ENCODE peak calls at places on chromosomes 13 and 19, in five cellular contexts. J, E, Q, N and M are unnamed samples.

GRCh38 chr13:98963917-98964316 is 13.9 kb downstream of the DOCK9 start:
- DNase-seq in J (no peak), E (no peak), Q (no peak), N (no peak), M (no peak)

GRCh38 chr13:83880275-83881027 is 1.8 kb downstream of the SLITRK1 start:
- DNase-seq in J (no peak), E (no peak), Q (no peak), N (no peak), M (no peak)

GRCh38 chr13:99426426-99426825 is 74.8 kb upstream of the TM9SF2 start:
- DNase-seq in J (peak; percentile 3), E (no peak), Q (no peak), N (no peak), M (no peak)

GRCh38 chr13:90696656-90697055 is 650.8 kb upstream of the MIR17HG start:
- DNase-seq in J (peak; percentile 20), E (no peak), Q (no peak), N (no peak), M (no peak)

GRCh38 chr13:75415720-75416119 is 66.2 kb downstream of the TBC1D4 start:
- DNase-seq in J (peak; percentile 83), E (no peak), Q (no peak), N (peak; percentile 96), M (no peak)

GRCh38 chr19:34350161-34350561 is 14.8 kb upstream of the GPI start:
- DNase-seq in J (no peak), E (no peak), Q (peak; percentile 91), N (no peak), M (no peak)

GRCh38 chr19:4732680-4733114 is 9.1 kb upstream of the DPP9 start:
- DNase-seq in J (peak; percentile 74), E (no peak), Q (peak; percentile 57), N (peak; percentile 63), M (no peak)

GRCh38 chr19:9827325-9828238 is at the start of gene UBL5:
- DNase-seq in J (peak; percentile 82), E (peak; percentile 92), Q (peak; percentile 93), N (peak; percentile 84), M (peak; percentile 89)

GRCh38 chr13:31749929-31750328 is 10.6 kb downstream of the RXFP2 start:
- DNase-seq in J (peak; percentile 87), E (no peak), Q (no peak), N (peak; percentile 80), M (no peak)

GRCh38 chr13:59635591-59635990 is 528.1 kb downstream of the DIAPH3 start:
- DNase-seq in J (no peak), E (no peak), Q (no peak), N (no peak), M (no peak)

GRCh38 chr19:48899781-48900476 is at the start of gene NUCB1:
- DNase-seq in J (peak; percentile 100), E (peak; percentile 100), Q (peak; percentile 99), N (peak; percentile 99), M (peak; percentile 99)

GRCh38 chr13:52809310-52809769 is 39.1 kb downstream of the PCDH8 start:
- DNase-seq in J (peak; percentile 70), E (no peak), Q (no peak), N (peak; percentile 35), M (peak; percentile 70)

GRCh38 chr19:30857388-30857787 is 485.2 kb downstream of the ZNF536 start:
- DNase-seq in J (no peak), E (peak; percentile 37), Q (no peak), N (no peak), M (no peak)

GRCh38 chr13:80363890-80364503 is 23.1 kb upstream of the SPRY2 start:
- DNase-seq in J (peak; percentile 57), E (no peak), Q (no peak), N (peak; percentile 64), M (no peak)

GRCh38 chr19:30450101-30450500 is 77.9 kb downstream of the ZNF536 start:
- DNase-seq in J (peak; percentile 45), E (no peak), Q (no peak), N (peak; percentile 27), M (peak; percentile 64)

GRCh38 chr19:5093297-5093858 is 124.5 kb downstream of the KDM4B start:
- DNase-seq in J (peak; percentile 55), E (no peak), Q (no peak), N (no peak), M (peak; percentile 76)

GRCh38 chr19:52992109-52993004 is 21.4 kb upstream of the ERVV-1 start:
- DNase-seq in J (peak; percentile 23), E (peak; percentile 67), Q (peak; percentile 41), N (no peak), M (peak; percentile 18)

GRCh38 chr19:57063070-57063469 is 56.7 kb upstream of the USP29 start:
- DNase-seq in J (no peak), E (no peak), Q (no peak), N (no peak), M (no peak)

GRCh38 chr19:17409990-17410389 is 4.6 kb upstream of the BST2 start:
- DNase-seq in J (peak; percentile 29), E (no peak), Q (no peak), N (peak; percentile 72), M (no peak)

GRCh38 chr13:74204606-74205312 is 70.6 kb upstream of the KLF12 start:
- DNase-seq in J (no peak), E (no peak), Q (no peak), N (no peak), M (no peak)

GRCh38 chr19:15303105-15303780 is 29.1 kb downstream of the BRD4 start:
- DNase-seq in J (no peak), E (no peak), Q (no peak), N (peak; percentile 80), M (no peak)

GRCh38 chr19:45076851-45077730 is 813 bp upstream of the ZNF296 start:
- DNase-seq in J (no peak), E (no peak), Q (peak; percentile 34), N (no peak), M (no peak)

GRCh38 chr13:49627831-49628652 is at the start of gene ARL11:
- DNase-seq in J (no peak), E (peak; percentile 76), Q (no peak), N (no peak), M (peak; percentile 62)
- H3K4me1 ChIP-seq in J (peaks cover 17% of the 10 kb centered on the region), E (no peaks in the 10 kb centered on the region), Q (peaks cover 9% of the 10 kb centered on the region), N (no peaks in the 10 kb centered on the region), M (peaks cover 16% of the 10 kb centered on the region)

DNA sequence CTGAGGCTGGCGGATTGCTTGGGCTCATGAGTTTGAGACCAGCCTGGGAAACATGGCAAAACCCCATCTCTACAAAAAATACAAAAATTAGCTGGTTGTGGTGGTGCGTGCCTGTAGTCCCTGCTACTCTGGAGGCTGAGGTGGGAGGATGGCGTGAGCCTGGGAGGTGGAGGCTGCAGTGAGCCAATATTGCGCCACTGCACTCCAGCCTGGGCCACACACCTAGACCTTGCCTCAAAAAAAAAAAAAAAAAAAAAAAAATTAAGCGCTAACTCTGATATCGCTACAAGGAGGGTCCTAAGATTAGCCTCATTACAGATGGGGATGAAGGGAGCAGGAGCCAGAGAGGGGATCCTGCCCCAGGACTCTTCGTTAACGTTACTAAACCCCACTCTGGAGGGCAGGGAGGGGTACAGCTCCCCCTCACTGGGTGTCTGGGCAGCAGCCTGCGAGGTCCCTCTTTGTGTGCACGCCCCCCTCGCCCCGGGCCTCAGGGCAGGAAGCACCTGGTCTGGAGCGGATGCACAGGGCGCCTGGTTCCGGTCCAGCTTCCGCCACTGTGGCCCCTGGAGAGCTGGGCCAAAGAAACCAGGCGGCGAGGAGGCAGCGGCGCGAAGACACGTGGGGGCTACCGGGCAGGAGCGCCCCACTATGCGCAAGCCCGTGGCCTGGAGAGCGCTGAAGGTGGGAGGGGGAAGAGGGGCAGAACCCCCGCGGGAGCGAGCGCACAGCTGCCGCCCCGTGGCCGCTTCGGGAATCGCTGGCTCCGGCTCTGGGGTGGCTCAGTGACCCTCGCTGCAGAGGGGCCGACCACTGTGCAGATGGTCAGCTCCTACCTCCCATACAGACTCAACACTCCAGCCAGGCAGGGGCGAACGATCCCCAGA is 1.5 kb upstream of the LYL1 start:
- DNase-seq in J (no peak), E (peak; percentile 85), Q (peak; percentile 74), N (no peak), M (peak; percentile 89)
- H3K27ac ChIP-seq in J (no peak overlapping the region), E (peak overlapping the region; percentile 80), Q (peak overlapping the region; percentile 48), N (no peak overlapping the region), M (peak overlapping the region; percentile 96)

DNA sequence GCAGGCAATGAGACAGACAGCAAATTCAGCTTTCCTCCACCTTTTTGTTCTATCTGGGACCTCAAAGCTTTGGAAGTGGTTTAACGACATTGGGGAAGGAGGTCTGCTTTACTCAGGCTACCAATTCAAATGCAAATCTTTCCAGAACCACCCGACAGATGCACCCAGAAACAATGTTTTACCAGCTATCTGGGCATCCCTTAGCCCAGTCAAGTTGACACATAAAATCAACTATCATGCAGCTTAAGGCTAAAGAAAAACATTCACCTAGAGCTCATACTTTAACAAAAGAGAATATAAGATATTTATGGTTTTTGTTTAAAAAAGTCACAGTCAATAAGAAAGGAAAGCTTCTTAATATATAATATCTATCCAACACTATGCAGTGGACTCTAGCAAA is 246.0 kb downstream of the NALCN start:
- DNase-seq in J (no peak), E (no peak), Q (no peak), N (no peak), M (no peak)
- H3K9me3 ChIP-seq in J (no peaks in the 10 kb centered on the region), E (no peaks in the 10 kb centered on the region), Q (no peaks in the 10 kb centered on the region), N (no peaks in the 10 kb centered on the region), M (no peaks in the 10 kb centered on the region)

GRCh38 chr19:47643281-47643680 is 34.3 kb downstream of the BICRA start:
- DNase-seq in J (no peak), E (no peak), Q (no peak), N (no peak), M (no peak)

GRCh38 chr19:47644199-47644598 is 35.3 kb downstream of the BICRA start:
- DNase-seq in J (no peak), E (no peak), Q (no peak), N (no peak), M (no peak)

GRCh38 chr19:47641891-47642485 is 33.1 kb downstream of the BICRA start:
- DNase-seq in J (peak; percentile 39), E (no peak), Q (no peak), N (peak; percentile 44), M (no peak)

GRCh38 chr19:47646924-47647323 is 38.0 kb downstream of the BICRA start:
- DNase-seq in J (no peak), E (no peak), Q (no peak), N (no peak), M (no peak)

DNA sequence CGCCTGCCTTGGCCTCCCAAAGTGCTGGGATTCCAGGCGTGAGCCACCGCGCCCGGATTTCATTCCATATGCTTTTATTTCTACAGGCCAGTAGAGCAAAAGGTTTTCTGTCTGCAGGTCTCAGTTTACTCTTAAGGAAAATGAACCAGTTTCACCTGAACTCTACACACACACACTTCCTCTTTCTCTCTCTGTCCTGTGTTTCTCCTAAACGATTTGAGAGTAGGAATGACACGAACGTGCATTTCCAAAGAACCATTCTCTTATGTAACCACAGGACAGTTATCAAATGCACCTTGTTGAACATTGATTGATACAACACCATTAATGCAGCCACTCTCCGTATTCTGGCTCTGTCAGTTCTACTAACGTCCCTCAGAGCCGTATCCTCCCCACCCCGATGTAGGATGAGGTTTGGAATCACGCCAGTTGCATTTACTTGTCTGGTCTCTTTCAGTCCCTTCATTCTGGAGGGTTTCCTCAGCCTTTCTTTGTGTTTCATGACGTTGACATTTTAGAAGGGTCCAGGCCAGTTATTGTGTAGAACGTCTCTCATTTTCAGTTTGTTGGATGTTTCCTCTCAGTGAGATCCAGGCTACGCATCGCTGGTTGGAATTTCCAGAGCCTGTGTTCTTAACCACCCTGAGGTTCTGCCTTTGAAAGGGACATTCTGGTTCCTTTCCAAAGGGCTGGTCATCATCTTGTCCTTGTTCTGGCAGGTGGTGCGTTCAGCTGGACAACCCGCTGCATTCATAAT is 36.0 kb downstream of the BICRA start:
- DNase-seq in J (no peak), E (no peak), Q (no peak), N (no peak), M (no peak)
- H3K4me1 ChIP-seq in J (no peaks in the 10 kb centered on the region), E (no peaks in the 10 kb centered on the region), Q (no peaks in the 10 kb centered on the region), N (no peaks in the 10 kb centered on the region), M (peaks cover 9% of the 10 kb centered on the region)